ENCODE peak calls at places on chromosomes 4 and X, in five cellular contexts. G, Y, Q, V and X are unnamed samples. For H3K4me1, the result is how much of the 10 kb centered on the place peaks cover.

GRCh38 chr4:114076865-114077264 is 97.4 kb upstream of the ARSJ start:
- DNase-seq in V (no peak), G (peak), Q (no peak), Y (no peak), X (no peak)

GRCh38 chr4:152729466-152729865 is 49.7 kb upstream of the TMEM154 start:
- DNase-seq in V (no peak), Y (no peak), G (no peak), Q (no peak), X (no peak)

GRCh38 chr4:154590329-154591006 is at the start of gene FGA:
- DNase-seq in Q (no peak), V (no peak), Y (no peak), G (no peak), X (no peak)

GRCh38 chrX:9340619-9341304 is 124.1 kb upstream of the TBL1X start:
- DNase-seq in Q (no peak), G (peak), Y (no peak), V (peak), X (no peak)

GRCh38 chr4:182822554-182822953 is 94.6 kb downstream of the DCTD start:
- DNase-seq in V (no peak), Y (no peak), Q (no peak), G (no peak), X (no peak)

GRCh38 chrX:23610491-23610890 is 56.8 kb upstream of the PRDX4 start:
- DNase-seq in G (no peak), Q (no peak), V (no peak), Y (no peak), X (no peak)

GRCh38 chr4:111879539-111879938 is 265.7 kb upstream of the FAM241A start:
- DNase-seq in Y (no peak), Q (no peak), G (no peak), V (no peak), X (no peak)

GRCh38 chr4:141120036-141120593 is 13.2 kb downstream of the RNF150 start:
- DNase-seq in G (no peak), V (no peak), Y (no peak), Q (no peak), X (no peak)

GRCh38 chrX:101450951-101451350 is 34.3 kb upstream of the ARMCX4 start:
- DNase-seq in G (peak), Y (no peak), V (peak), Q (no peak), X (no peak)

GRCh38 chr4:40214038-40214437 is 17.2 kb downstream of the RHOH start:
- DNase-seq in Y (no peak), V (no peak), G (no peak), Q (no peak), X (no peak)

GRCh38 chr4:86497131-86497530 is 97.0 kb upstream of the PTPN13 start:
- DNase-seq in Q (no peak), G (no peak), Y (no peak), V (no peak), X (no peak)

GRCh38 chrX:14051416-14051815 is 21.7 kb upstream of the GEMIN8 start:
- DNase-seq in V (no peak), G (peak), Y (no peak), Q (no peak), X (no peak)

GRCh38 chr4:174005422-174005821 is 278.0 kb downstream of the FBXO8 start:
- DNase-seq in V (no peak), Y (no peak), G (peak), Q (no peak), X (no peak)

GRCh38 chr4:181849472-181849871 is 393.7 kb upstream of the TENM3 start:
- DNase-seq in Q (no peak), Y (no peak), G (no peak), V (no peak), X (no peak)

GRCh38 chr4:56425518-56425917 is 9.9 kb downstream of the PPAT start:
- DNase-seq in G (no peak), V (no peak), Y (no peak), Q (no peak), X (no peak)

GRCh38 chr4:185817403-185817818 is 5.4 kb upstream of the SORBS2 start:
- DNase-seq in Q (no peak), Y (peak), G (no peak), V (peak), X (peak)

GRCh38 chr4:154332681-154333421 is 158.7 kb downstream of the DCHS2 start:
- DNase-seq in Q (no peak), G (peak), V (no peak), Y (no peak), X (no peak)

GRCh38 chrX:97747346-97747745 is 863.6 kb downstream of the RPA4 start:
- DNase-seq in V (no peak), G (no peak), Y (no peak), Q (no peak), X (no peak)

GRCh38 chrX:146186540-146186939 is 368.9 kb downstream of the SLITRK2 start:
- DNase-seq in Q (no peak), V (no peak), Y (no peak), G (no peak), X (no peak)

GRCh38 chr4:165915215-165915614 is 42.2 kb downstream of the TLL1 start:
- DNase-seq in Y (no peak), G (no peak), V (no peak), Q (no peak), X (no peak)

GRCh38 chrX:11435568-11435967 is 142.4 kb downstream of the AMELX start:
- DNase-seq in G (peak), Q (no peak), V (no peak), Y (no peak), X (no peak)

GRCh38 chr4:150316332-150317205 is 238.3 kb downstream of the DCLK2 start:
- DNase-seq in Y (no peak), V (no peak), G (no peak), Q (no peak), X (no peak)

GRCh38 chrX:16202943-16203342 is 35.7 kb downstream of the MAGEB17 start:
- DNase-seq in V (no peak), G (no peak), Y (no peak), Q (no peak), X (no peak)

GRCh38 chr4:77776182-77777134 is 42.7 kb downstream of the CNOT6L start:
- DNase-seq in Q (no peak), G (peak), Y (no peak), V (no peak), X (no peak)

GRCh38 chr4:80215449-80216052 is 18.2 kb downstream of the PRDM8 start:
- DNase-seq in G (peak), V (no peak), Y (no peak), Q (no peak), X (no peak)

GRCh38 chrX:2584659-2585470 is 84.1 kb upstream of the DHRSX start:
- DNase-seq in V (no peak), Y (no peak), Q (no peak), G (no peak), X (no peak)

GRCh38 chrX:154013614-154014360 is 5.9 kb downstream of the IRAK1 start:
- DNase-seq in G (peak), Q (peak), Y (no peak), V (no peak), X (no peak)

GRCh38 chr4:41146716-41147506 is 67.4 kb downstream of the APBB2 start:
- DNase-seq in Y (no peak), G (peak), Q (no peak), V (no peak), X (no peak)

GRCh38 chr4:126627255-126627654 is 1005.5 kb upstream of the INTU start:
- DNase-seq in G (peak), Q (no peak), Y (no peak), V (no peak), X (no peak)

GRCh38 chr4:128548381-128548780 is 260.8 kb upstream of the PGRMC2 start:
- DNase-seq in G (no peak), Y (no peak), Q (no peak), V (no peak), X (no peak)

GRCh38 chr4:128549636-128550035 is 259.9 kb upstream of the JADE1 start:
- DNase-seq in Q (no peak), G (no peak), Y (no peak), V (no peak), X (no peak)

GRCh38 chr4:128551280-128551679 is 258.2 kb upstream of the JADE1 start:
- DNase-seq in Q (no peak), Y (no peak), G (no peak), V (no peak), X (no peak)

GRCh38 chr4:128553665-128554515 is 255.6 kb upstream of the JADE1 start:
- DNase-seq in Q (no peak), G (no peak), Y (no peak), V (no peak), X (no peak)

DNA sequence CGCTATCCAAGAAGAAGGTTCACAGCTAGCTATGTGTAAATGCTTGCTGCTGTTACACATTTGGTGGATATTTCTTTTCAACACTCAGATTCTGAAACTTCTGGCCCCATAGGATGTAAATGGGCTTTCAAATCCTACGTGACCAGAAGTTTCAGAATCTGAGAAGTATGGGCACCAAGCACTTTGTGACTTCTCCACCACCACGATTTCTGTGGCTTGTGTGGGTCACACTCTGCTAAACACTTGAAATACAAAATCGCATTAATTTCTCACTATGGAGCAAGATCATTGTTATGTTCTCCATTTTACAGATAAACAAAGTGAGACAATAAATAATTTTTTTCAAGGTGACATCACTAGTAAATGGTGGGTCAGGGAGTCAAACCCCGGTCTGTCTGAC is 259.4 kb upstream of the JADE1 start:
- DNase-seq in Q (no peak), G (no peak), Y (no peak), V (no peak), X (no peak)
- H3K4me1 ChIP-seq in Q (under half), G (under half), Y (under half), V (under half), X (under half)

DNA sequence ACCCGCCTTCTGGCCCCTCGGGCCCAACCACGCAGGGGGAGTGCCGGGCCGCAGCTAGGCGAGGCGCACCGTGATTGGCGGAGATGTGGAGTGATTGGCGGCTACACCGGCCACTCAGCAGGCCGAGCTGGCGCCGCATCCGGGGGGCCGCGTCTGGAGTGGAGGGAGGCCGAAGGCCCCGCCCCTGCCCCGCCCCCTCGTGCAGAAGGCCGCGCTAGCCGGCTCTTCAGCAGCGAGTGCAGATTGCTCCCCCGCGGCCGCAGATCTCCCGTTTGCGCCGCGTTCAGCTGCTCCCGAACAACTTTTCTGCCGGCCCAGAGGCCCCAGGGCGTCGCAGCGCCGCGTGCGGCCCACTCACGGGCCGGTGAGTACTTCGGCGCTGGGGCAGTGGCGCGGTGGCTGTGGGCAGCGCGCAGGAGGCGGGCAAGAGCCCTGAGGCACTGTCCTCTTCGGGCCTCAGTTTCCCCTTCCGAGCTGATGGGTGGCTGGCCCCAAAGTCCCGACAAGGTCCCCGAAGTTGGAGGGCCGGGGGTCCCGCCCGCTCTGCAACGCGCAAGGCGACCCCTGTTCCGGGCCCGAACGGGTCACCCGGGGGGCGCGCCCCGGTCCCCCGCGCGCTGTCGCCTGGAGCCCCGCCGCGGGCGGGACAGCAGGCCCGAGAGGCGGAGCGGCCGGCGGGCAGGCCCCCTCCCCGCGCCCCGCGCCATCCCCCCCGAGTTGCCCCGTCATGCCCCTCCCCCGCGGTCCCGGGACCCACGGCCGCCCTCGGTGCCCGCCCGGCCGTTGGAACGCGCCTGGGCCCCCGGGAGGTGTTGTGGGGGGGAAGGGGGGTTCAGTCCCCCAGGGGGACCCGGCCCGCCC is at the start of gene WFS1:
- DNase-seq in Y (peak), G (peak), V (peak), Q (peak), X (peak)
- H3K4me1 ChIP-seq in Y (under half), G (under half), V (half or more), Q (under half), X (under half)

GRCh38 chr4:5710065-5710961 is 688 bp upstream of the EVC start:
- DNase-seq in V (no peak), Q (no peak), G (peak), Y (no peak), X (no peak)

GRCh38 chr4:5708171-5708828 is at the start of gene EVC2:
- DNase-seq in Q (no peak), G (peak), Y (peak), V (peak), X (peak)

GRCh38 chr4:5707366-5708133 is 809 bp downstream of the EVC2 start:
- DNase-seq in Y (no peak), Q (no peak), V (no peak), G (peak), X (no peak)

GRCh38 chr4:5710962-5711478 is at the start of gene EVC:
- DNase-seq in Q (no peak), V (peak), Y (peak), G (peak), X (peak)

GRCh38 chr4:5708829-5709680 is 696 bp upstream of the EVC2 start:
- DNase-seq in V (no peak), Y (no peak), G (no peak), Q (no peak), X (no peak)
- H3K4me1 ChIP-seq in V (under half), Y (under half), G (under half), Q (under half), X (under half)

DNA sequence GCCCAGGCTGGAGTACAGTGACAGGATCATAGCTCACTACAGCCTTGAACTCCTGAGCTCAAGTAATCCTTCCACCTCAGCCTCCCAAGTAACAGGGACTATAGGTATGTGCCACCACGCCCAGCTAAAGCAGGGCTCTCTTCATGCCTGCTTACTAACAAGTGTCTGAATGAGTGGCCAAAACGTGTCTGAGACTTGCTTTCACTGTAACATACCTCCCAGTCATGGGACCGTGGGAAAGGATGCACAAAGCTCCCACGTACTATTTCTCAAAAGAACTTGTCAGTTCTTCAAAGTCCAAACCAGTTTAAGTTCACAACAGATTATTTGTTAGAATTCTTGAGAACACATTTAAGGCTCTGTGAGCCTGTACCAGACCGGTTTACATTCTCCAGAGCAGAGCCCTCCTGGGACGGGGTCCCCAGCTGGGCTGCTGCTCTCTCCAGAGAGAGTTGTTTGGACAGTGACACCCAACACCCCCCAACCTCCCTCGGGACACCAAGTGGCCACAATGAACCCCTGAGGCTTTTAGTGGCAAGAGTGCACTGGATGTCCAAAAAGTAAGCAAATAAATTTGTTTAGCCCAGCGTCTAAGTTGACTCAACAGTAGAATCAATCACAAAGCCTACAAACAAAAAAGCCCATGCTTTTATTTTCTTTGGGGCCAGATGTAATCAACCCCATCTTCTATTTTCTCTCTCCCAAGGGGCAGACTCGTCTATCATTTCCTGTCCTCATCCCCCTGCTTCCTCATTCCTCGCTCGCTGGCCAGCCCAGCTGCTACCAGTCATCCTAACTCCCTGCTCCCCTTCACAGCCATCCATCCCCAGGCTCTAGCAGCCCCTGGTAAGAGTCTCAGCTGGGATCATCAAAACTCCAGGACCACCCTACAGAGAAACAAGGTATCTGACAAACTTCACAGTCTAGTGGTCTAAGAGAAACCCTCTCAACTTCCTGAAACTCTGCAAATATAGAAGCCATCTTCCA is 23.9 kb downstream of the SH3KBP1 start:
- DNase-seq in G (peak), V (no peak), Y (no peak), Q (no peak), X (peak)
- H3K4me1 ChIP-seq in G (under half), V (under half), Y (under half), Q (under half), X (under half)

DNA sequence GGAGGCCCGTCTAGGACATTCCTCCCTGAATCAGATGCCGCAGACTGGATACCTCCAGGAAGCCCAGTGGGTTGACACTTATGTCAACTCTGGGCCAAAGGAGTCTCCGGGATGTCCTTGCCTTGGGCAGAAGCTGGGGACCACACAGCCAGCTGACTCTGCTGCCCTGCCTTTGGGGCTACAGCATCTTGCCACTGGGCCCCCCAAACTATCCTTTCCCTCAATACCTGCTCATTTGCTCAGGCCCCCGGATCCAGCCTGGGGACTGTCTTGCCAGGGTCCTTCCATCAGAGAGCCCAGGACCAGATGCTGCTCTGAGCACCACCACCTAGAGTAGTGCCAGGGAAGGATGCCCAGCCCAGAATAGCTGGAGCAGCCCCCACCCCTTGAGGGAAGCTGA is 19.0 kb downstream of the RAB33A start:
- DNase-seq in V (no peak), G (no peak), Y (no peak), Q (no peak), X (no peak)
- H3K4me1 ChIP-seq in V (under half), G (under half), Y (under half), Q (under half), X (under half)

GRCh38 chrX:118499295-118499694 is 3.7 kb downstream of the DOCK11 start:
- DNase-seq in V (no peak), Q (no peak), G (no peak), Y (no peak), X (no peak)
- H3K4me1 ChIP-seq in V (under half), Q (under half), G (under half), Y (under half), X (under half)